ENCODE peak calls at places on chromosomes 5 and 9, in four cellular contexts. One of them, this sample, is unnamed.

GRCh38 chr9:13952906-13953305 is 361.0 kb downstream of the NFIB start:
- DNase-seq in GM23338: no peak
- DNase-seq in hepatocyte: no peak
- DNase-seq in activated CD8-positive, alpha-beta T cell treated with anti-CD3 and anti-CD28 coated beads for 36 hours: no peak
- DNase-seq in this sample: no peak

GRCh38 chr5:111865356-111865755 is 108.4 kb upstream of the NREP start:
- DNase-seq in GM23338: no peak
- DNase-seq in hepatocyte: no peak
- DNase-seq in activated CD8-positive, alpha-beta T cell treated with anti-CD3 and anti-CD28 coated beads for 36 hours: no peak
- DNase-seq in this sample: no peak

GRCh38 chr9:35643046-35643445 is 7.7 kb downstream of the SIT1 start:
- DNase-seq in GM23338: no peak
- DNase-seq in hepatocyte: no peak
- DNase-seq in activated CD8-positive, alpha-beta T cell treated with anti-CD3 and anti-CD28 coated beads for 36 hours: no peak
- DNase-seq in this sample: no peak

GRCh38 chr9:35423499-35423898 is 66.4 kb upstream of the RUSC2 start:
- DNase-seq in GM23338: no peak
- DNase-seq in hepatocyte: no peak
- DNase-seq in activated CD8-positive, alpha-beta T cell treated with anti-CD3 and anti-CD28 coated beads for 36 hours: no peak
- DNase-seq in this sample: no peak

GRCh38 chr5:1419476-1420210 is 25.6 kb downstream of the SLC6A3 start:
- DNase-seq in GM23338: no peak
- DNase-seq in hepatocyte: no peak
- DNase-seq in activated CD8-positive, alpha-beta T cell treated with anti-CD3 and anti-CD28 coated beads for 36 hours: no peak
- DNase-seq in this sample: no peak

GRCh38 chr9:8694983-8695588 is 895.5 kb upstream of the DMAC1 start:
- DNase-seq in GM23338: no peak
- DNase-seq in hepatocyte: no peak
- DNase-seq in activated CD8-positive, alpha-beta T cell treated with anti-CD3 and anti-CD28 coated beads for 36 hours: no peak
- DNase-seq in this sample: no peak

GRCh38 chr5:154857091-154857533 is 1.3 kb upstream of the CNOT8 start:
- DNase-seq in GM23338: peak; percentile 69
- DNase-seq in hepatocyte: no peak
- DNase-seq in activated CD8-positive, alpha-beta T cell treated with anti-CD3 and anti-CD28 coated beads for 36 hours: peak; percentile 66
- DNase-seq in this sample: no peak

GRCh38 chr5:24681106-24681505 is 36.3 kb upstream of the CDH10 start:
- DNase-seq in GM23338: no peak
- DNase-seq in hepatocyte: no peak
- DNase-seq in activated CD8-positive, alpha-beta T cell treated with anti-CD3 and anti-CD28 coated beads for 36 hours: no peak
- DNase-seq in this sample: no peak

GRCh38 chr9:36007309-36007708 is 29.4 kb upstream of the RECK start:
- DNase-seq in GM23338: no peak
- DNase-seq in hepatocyte: no peak
- DNase-seq in activated CD8-positive, alpha-beta T cell treated with anti-CD3 and anti-CD28 coated beads for 36 hours: no peak
- DNase-seq in this sample: no peak

GRCh38 chr5:51326844-51327243 is 56.4 kb upstream of the ISL1 start:
- DNase-seq in GM23338: no peak
- DNase-seq in hepatocyte: no peak
- DNase-seq in activated CD8-positive, alpha-beta T cell treated with anti-CD3 and anti-CD28 coated beads for 36 hours: no peak
- DNase-seq in this sample: no peak

GRCh38 chr9:30774326-30774725 is 1610.1 kb upstream of the ACO1 start:
- DNase-seq in GM23338: peak; percentile 78
- DNase-seq in hepatocyte: no peak
- DNase-seq in activated CD8-positive, alpha-beta T cell treated with anti-CD3 and anti-CD28 coated beads for 36 hours: peak; percentile 4
- DNase-seq in this sample: no peak

GRCh38 chr5:88140396-88140862 is 128.2 kb downstream of the TMEM161B start:
- DNase-seq in GM23338: peak; percentile 94
- DNase-seq in hepatocyte: peak; percentile 68
- DNase-seq in activated CD8-positive, alpha-beta T cell treated with anti-CD3 and anti-CD28 coated beads for 36 hours: no peak
- DNase-seq in this sample: no peak

GRCh38 chr5:16889203-16889971 is 46.7 kb downstream of the MYO10 start:
- DNase-seq in GM23338: peak; percentile 41
- DNase-seq in hepatocyte: no peak
- DNase-seq in activated CD8-positive, alpha-beta T cell treated with anti-CD3 and anti-CD28 coated beads for 36 hours: no peak
- DNase-seq in this sample: no peak

GRCh38 chr9:1460143-1460769 is 410.1 kb downstream of the DMRT2 start:
- DNase-seq in GM23338: peak; percentile 76
- DNase-seq in hepatocyte: no peak
- DNase-seq in activated CD8-positive, alpha-beta T cell treated with anti-CD3 and anti-CD28 coated beads for 36 hours: peak; percentile 22
- DNase-seq in this sample: no peak

GRCh38 chr5:132184588-132184987 is 43.1 kb downstream of the P4HA2 start:
- DNase-seq in GM23338: peak; percentile 64
- DNase-seq in hepatocyte: no peak
- DNase-seq in activated CD8-positive, alpha-beta T cell treated with anti-CD3 and anti-CD28 coated beads for 36 hours: no peak
- DNase-seq in this sample: no peak

GRCh38 chr5:106523842-106524241 is 1146.9 kb downstream of the EFNA5 start:
- DNase-seq in GM23338: no peak
- DNase-seq in hepatocyte: no peak
- DNase-seq in activated CD8-positive, alpha-beta T cell treated with anti-CD3 and anti-CD28 coated beads for 36 hours: no peak
- DNase-seq in this sample: no peak

GRCh38 chr9:26657958-26658357 is 234.6 kb downstream of the CAAP1 start:
- DNase-seq in GM23338: no peak
- DNase-seq in hepatocyte: no peak
- DNase-seq in activated CD8-positive, alpha-beta T cell treated with anti-CD3 and anti-CD28 coated beads for 36 hours: no peak
- DNase-seq in this sample: no peak

GRCh38 chr5:129460121-129460950 is at the start of gene ADAMTS19:
- DNase-seq in GM23338: peak; percentile 76
- DNase-seq in hepatocyte: peak; percentile 78
- DNase-seq in activated CD8-positive, alpha-beta T cell treated with anti-CD3 and anti-CD28 coated beads for 36 hours: peak; percentile 39
- DNase-seq in this sample: no peak

GRCh38 chr5:78647411-78647818 is 1.2 kb downstream of the LHFPL2 start:
- DNase-seq in GM23338: peak; percentile 35
- DNase-seq in hepatocyte: peak; percentile 45
- DNase-seq in activated CD8-positive, alpha-beta T cell treated with anti-CD3 and anti-CD28 coated beads for 36 hours: peak; percentile 39
- DNase-seq in this sample: no peak

GRCh38 chr5:76690704-76691469 is 25.0 kb upstream of the F2R start:
- DNase-seq in GM23338: no peak
- DNase-seq in hepatocyte: peak; percentile 30
- DNase-seq in activated CD8-positive, alpha-beta T cell treated with anti-CD3 and anti-CD28 coated beads for 36 hours: no peak
- DNase-seq in this sample: no peak

GRCh38 chr5:103218164-103218563 is 40.4 kb upstream of the MACIR start:
- DNase-seq in GM23338: no peak
- DNase-seq in hepatocyte: peak; percentile 64
- DNase-seq in activated CD8-positive, alpha-beta T cell treated with anti-CD3 and anti-CD28 coated beads for 36 hours: no peak
- DNase-seq in this sample: no peak

GRCh38 chr5:109645591-109646236 is 44.0 kb upstream of the MAN2A1 start:
- DNase-seq in GM23338: peak; percentile 50
- DNase-seq in hepatocyte: no peak
- DNase-seq in activated CD8-positive, alpha-beta T cell treated with anti-CD3 and anti-CD28 coated beads for 36 hours: no peak
- DNase-seq in this sample: no peak

GRCh38 chr9:107330420-107330819 is 47.3 kb downstream of the RAD23B start:
- DNase-seq in GM23338: no peak
- DNase-seq in hepatocyte: no peak
- DNase-seq in activated CD8-positive, alpha-beta T cell treated with anti-CD3 and anti-CD28 coated beads for 36 hours: no peak
- DNase-seq in this sample: no peak

GRCh38 chr5:112870976-112871375 is 9.9 kb downstream of the SRP19 start:
- DNase-seq in GM23338: no peak
- DNase-seq in hepatocyte: no peak
- DNase-seq in activated CD8-positive, alpha-beta T cell treated with anti-CD3 and anti-CD28 coated beads for 36 hours: no peak
- DNase-seq in this sample: no peak

GRCh38 chr5:10289353-10289752 is 18.3 kb downstream of the CMBL start:
- DNase-seq in GM23338: no peak
- DNase-seq in hepatocyte: no peak
- DNase-seq in activated CD8-positive, alpha-beta T cell treated with anti-CD3 and anti-CD28 coated beads for 36 hours: no peak
- DNase-seq in this sample: no peak

GRCh38 chr5:143237664-143238063 is 165.8 kb downstream of the NR3C1 start:
- DNase-seq in GM23338: no peak
- DNase-seq in hepatocyte: no peak
- DNase-seq in activated CD8-positive, alpha-beta T cell treated with anti-CD3 and anti-CD28 coated beads for 36 hours: no peak
- DNase-seq in this sample: no peak

GRCh38 chr5:155082401-155082800 is 68.8 kb downstream of the KIF4B start:
- DNase-seq in GM23338: no peak
- DNase-seq in hepatocyte: no peak
- DNase-seq in activated CD8-positive, alpha-beta T cell treated with anti-CD3 and anti-CD28 coated beads for 36 hours: no peak
- DNase-seq in this sample: no peak

GRCh38 chr9:121220996-121221671 is 19.5 kb upstream of the RAB14 start:
- DNase-seq in GM23338: peak; percentile 79
- DNase-seq in hepatocyte: peak; percentile 45
- DNase-seq in activated CD8-positive, alpha-beta T cell treated with anti-CD3 and anti-CD28 coated beads for 36 hours: no peak
- DNase-seq in this sample: no peak

GRCh38 chr5:149514512-149514911 is 36.7 kb downstream of the CSNK1A1 start:
- DNase-seq in GM23338: no peak
- DNase-seq in hepatocyte: no peak
- DNase-seq in activated CD8-positive, alpha-beta T cell treated with anti-CD3 and anti-CD28 coated beads for 36 hours: no peak
- DNase-seq in this sample: no peak

GRCh38 chr9:126411948-126412284 is 85.3 kb downstream of the MVB12B start:
- DNase-seq in GM23338: no peak
- DNase-seq in hepatocyte: no peak
- DNase-seq in activated CD8-positive, alpha-beta T cell treated with anti-CD3 and anti-CD28 coated beads for 36 hours: no peak
- DNase-seq in this sample: no peak

GRCh38 chr5:180600554-180601041 is 9.3 kb upstream of the SCGB3A1 start:
- DNase-seq in GM23338: no peak
- DNase-seq in hepatocyte: no peak
- DNase-seq in activated CD8-positive, alpha-beta T cell treated with anti-CD3 and anti-CD28 coated beads for 36 hours: no peak
- DNase-seq in this sample: no peak

GRCh38 chr5:10563132-10563939 is 534 bp upstream of the ANKRD33B start:
- DNase-seq in GM23338: peak; percentile 78
- DNase-seq in hepatocyte: peak; percentile 65
- DNase-seq in activated CD8-positive, alpha-beta T cell treated with anti-CD3 and anti-CD28 coated beads for 36 hours: peak; percentile 64
- DNase-seq in this sample: peak; percentile 51

GRCh38 chr5:95759634-95760033 is 28.5 kb downstream of the RHOBTB3 start:
- DNase-seq in GM23338: no peak
- DNase-seq in hepatocyte: peak; percentile 44
- DNase-seq in activated CD8-positive, alpha-beta T cell treated with anti-CD3 and anti-CD28 coated beads for 36 hours: no peak
- DNase-seq in this sample: no peak

GRCh38 chr5:149215478-149216042 is 56.1 kb upstream of the AFAP1L1 start:
- DNase-seq in GM23338: no peak
- DNase-seq in hepatocyte: no peak
- DNase-seq in activated CD8-positive, alpha-beta T cell treated with anti-CD3 and anti-CD28 coated beads for 36 hours: no peak
- DNase-seq in this sample: no peak

GRCh38 chr5:128402506-128402905 is 135.5 kb downstream of the FBN2 start:
- DNase-seq in GM23338: no peak
- DNase-seq in hepatocyte: no peak
- DNase-seq in activated CD8-positive, alpha-beta T cell treated with anti-CD3 and anti-CD28 coated beads for 36 hours: no peak
- DNase-seq in this sample: no peak

GRCh38 chr5:92518318-92518913 is 1062.6 kb downstream of the NR2F1-AS1 start:
- DNase-seq in GM23338: peak; percentile 70
- DNase-seq in hepatocyte: peak; percentile 51
- DNase-seq in activated CD8-positive, alpha-beta T cell treated with anti-CD3 and anti-CD28 coated beads for 36 hours: peak; percentile 9
- DNase-seq in this sample: no peak

GRCh38 chr5:95901676-95902646 is 59.7 kb downstream of the ELL2 start:
- DNase-seq in GM23338: no peak
- DNase-seq in hepatocyte: no peak
- DNase-seq in activated CD8-positive, alpha-beta T cell treated with anti-CD3 and anti-CD28 coated beads for 36 hours: peak; percentile 36
- DNase-seq in this sample: no peak

GRCh38 chr9:21696411-21696865 is 106.0 kb upstream of the MTAP start:
- DNase-seq in GM23338: peak; percentile 92
- DNase-seq in hepatocyte: no peak
- DNase-seq in activated CD8-positive, alpha-beta T cell treated with anti-CD3 and anti-CD28 coated beads for 36 hours: no peak
- DNase-seq in this sample: no peak
- TF ChIP-seq CTCF in GM23338: peak; percentile 43
- TF ChIP-seq CTCF in hepatocyte: no peak
- TF ChIP-seq CTCF in activated CD8-positive, alpha-beta T cell treated with anti-CD3 and anti-CD28 coated beads for 36 hours: no peak
- TF ChIP-seq CTCF in this sample: no peak

GRCh38 chr5:9059920-9060691 is 485.8 kb downstream of the SEMA5A start:
- DNase-seq in GM23338: no peak
- DNase-seq in hepatocyte: peak; percentile 42
- DNase-seq in activated CD8-positive, alpha-beta T cell treated with anti-CD3 and anti-CD28 coated beads for 36 hours: no peak
- DNase-seq in this sample: no peak
- TF ChIP-seq CTCF in GM23338: no peak
- TF ChIP-seq CTCF in hepatocyte: no peak
- TF ChIP-seq CTCF in activated CD8-positive, alpha-beta T cell treated with anti-CD3 and anti-CD28 coated beads for 36 hours: no peak
- TF ChIP-seq CTCF in this sample: no peak

GRCh38 chr5:138597660-138598400 is 22.6 kb upstream of the HSPA9 start:
- DNase-seq in GM23338: no peak
- DNase-seq in hepatocyte: no peak
- DNase-seq in activated CD8-positive, alpha-beta T cell treated with anti-CD3 and anti-CD28 coated beads for 36 hours: no peak
- DNase-seq in this sample: no peak

GRCh38 chr5:138596105-138596987 is 21.1 kb upstream of the HSPA9 start:
- DNase-seq in GM23338: no peak
- DNase-seq in hepatocyte: no peak
- DNase-seq in activated CD8-positive, alpha-beta T cell treated with anti-CD3 and anti-CD28 coated beads for 36 hours: no peak
- DNase-seq in this sample: no peak

GRCh38 chr5:138595396-138595795 is 20.2 kb upstream of the HSPA9 start:
- DNase-seq in GM23338: no peak
- DNase-seq in hepatocyte: no peak
- DNase-seq in activated CD8-positive, alpha-beta T cell treated with anti-CD3 and anti-CD28 coated beads for 36 hours: no peak
- DNase-seq in this sample: no peak

GRCh38 chr5:138594305-138595058 is 19.3 kb upstream of the HSPA9 start:
- DNase-seq in GM23338: peak; percentile 39
- DNase-seq in hepatocyte: no peak
- DNase-seq in activated CD8-positive, alpha-beta T cell treated with anti-CD3 and anti-CD28 coated beads for 36 hours: no peak
- DNase-seq in this sample: no peak
- TF ChIP-seq CTCF in GM23338: peak; percentile 70
- TF ChIP-seq CTCF in hepatocyte: peak; percentile 20
- TF ChIP-seq CTCF in activated CD8-positive, alpha-beta T cell treated with anti-CD3 and anti-CD28 coated beads for 36 hours: peak; percentile 69
- TF ChIP-seq CTCF in this sample: peak; percentile 20

DNA sequence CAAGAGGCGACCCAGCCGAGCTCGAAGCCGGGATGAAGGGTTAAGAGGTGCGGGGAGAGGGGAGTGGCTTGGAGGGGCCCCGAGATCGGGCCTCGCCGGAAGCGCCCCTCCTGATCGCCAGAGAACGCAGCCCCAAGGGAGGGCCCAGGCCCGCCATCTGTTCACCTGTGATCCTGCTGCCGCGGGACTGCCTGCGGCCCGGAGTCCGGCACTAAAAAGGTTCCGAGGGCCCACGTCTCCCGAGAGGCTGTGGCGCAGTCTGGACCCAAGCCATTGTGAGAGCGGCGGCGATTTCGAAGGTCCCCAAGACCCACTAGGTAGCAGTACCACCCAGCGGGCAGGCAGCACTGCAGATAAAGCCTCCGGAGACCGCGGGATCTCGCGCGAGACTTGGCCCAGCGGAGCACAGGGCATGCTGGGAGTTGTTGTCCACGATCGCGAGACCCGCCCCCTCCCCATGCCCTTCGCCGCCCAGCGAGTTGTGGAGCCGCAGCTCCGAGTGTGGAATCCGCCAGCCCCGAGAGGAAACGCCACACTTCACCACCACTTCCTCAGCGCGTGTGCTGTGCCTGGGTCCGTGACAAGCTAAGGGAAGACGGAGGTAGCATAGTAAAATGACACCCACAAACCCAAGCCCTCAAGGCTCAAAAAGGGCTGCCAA is at the start of gene KIAA1191:
- DNase-seq in GM23338: peak; percentile 90
- DNase-seq in hepatocyte: peak; percentile 96
- DNase-seq in activated CD8-positive, alpha-beta T cell treated with anti-CD3 and anti-CD28 coated beads for 36 hours: peak; percentile 96
- DNase-seq in this sample: peak; percentile 70
- TF ChIP-seq CTCF in GM23338: no peak
- TF ChIP-seq CTCF in hepatocyte: peak; percentile 36
- TF ChIP-seq CTCF in activated CD8-positive, alpha-beta T cell treated with anti-CD3 and anti-CD28 coated beads for 36 hours: peak; percentile 14
- TF ChIP-seq CTCF in this sample: peak; percentile 22

GRCh38 chr9:16039103-16039987 is 486.5 kb downstream of the CCDC171 start:
- DNase-seq in GM23338: peak; percentile 90
- DNase-seq in hepatocyte: no peak
- DNase-seq in activated CD8-positive, alpha-beta T cell treated with anti-CD3 and anti-CD28 coated beads for 36 hours: peak; percentile 35
- DNase-seq in this sample: no peak
- TF ChIP-seq CTCF in GM23338: peak; percentile 74
- TF ChIP-seq CTCF in hepatocyte: no peak
- TF ChIP-seq CTCF in activated CD8-positive, alpha-beta T cell treated with anti-CD3 and anti-CD28 coated beads for 36 hours: no peak
- TF ChIP-seq CTCF in this sample: peak; percentile 5

GRCh38 chr9:103399535-103399934 is 404.4 kb downstream of the CYLC2 start:
- DNase-seq in GM23338: no peak
- DNase-seq in hepatocyte: no peak
- DNase-seq in activated CD8-positive, alpha-beta T cell treated with anti-CD3 and anti-CD28 coated beads for 36 hours: no peak
- DNase-seq in this sample: no peak

GRCh38 chr9:103397868-103398600 is 402.9 kb downstream of the CYLC2 start:
- DNase-seq in GM23338: peak; percentile 36
- DNase-seq in hepatocyte: peak; percentile 82
- DNase-seq in activated CD8-positive, alpha-beta T cell treated with anti-CD3 and anti-CD28 coated beads for 36 hours: peak; percentile 56
- DNase-seq in this sample: no peak
- TF ChIP-seq CTCF in GM23338: peak; percentile 47
- TF ChIP-seq CTCF in hepatocyte: peak; percentile 56
- TF ChIP-seq CTCF in activated CD8-positive, alpha-beta T cell treated with anti-CD3 and anti-CD28 coated beads for 36 hours: peak; percentile 60
- TF ChIP-seq CTCF in this sample: peak; percentile 58

GRCh38 chr9:90458485-90458884 is 184.1 kb downstream of the DIRAS2 start:
- DNase-seq in GM23338: peak; percentile 53
- DNase-seq in hepatocyte: peak; percentile 82
- DNase-seq in activated CD8-positive, alpha-beta T cell treated with anti-CD3 and anti-CD28 coated beads for 36 hours: no peak
- DNase-seq in this sample: no peak
- TF ChIP-seq CTCF in GM23338: peak; percentile 39
- TF ChIP-seq CTCF in hepatocyte: peak; percentile 41
- TF ChIP-seq CTCF in activated CD8-positive, alpha-beta T cell treated with anti-CD3 and anti-CD28 coated beads for 36 hours: no peak
- TF ChIP-seq CTCF in this sample: no peak

This sample was measured in D721Med.